ENCODE peak calls at places on chromosomes 1 and 21, in ten cellular contexts. Y is astrocyte of the spinal cord; V is psoas muscle; D is bronchial epithelial cell; Z is NCI-H146; S is stimulated activated CD4-positive, alpha-beta T cell treated with anti-CD3 and anti-CD28 coated beads, Interleukin-1b, Interleukin-23, amount 100 ng/mL, for 24 hours; X is B cell; C is mucosa of descending colon; K is EL; P is IMR-90. B is an unnamed sample.

GRCh38 chr1:78691995-78692747 is 42.5 kb downstream of the IFI44 start:
- DNase-seq in Y (peak; percentile 31), V (no peak), D (peak; percentile 95), Z (no peak), S (no peak), X (no peak), C (no peak), K (peak; percentile 74), P (peak; percentile 65), B (no peak)

GRCh38 chr1:31574749-31575372 is 1.5 kb upstream of the TINAGL1 start:
- DNase-seq in Y (no peak), V (no peak), D (peak; percentile 97), Z (no peak), S (no peak), X (peak; percentile 31), C (no peak), K (no peak), P (no peak), B (no peak)

GRCh38 chr1:35726814-35727433 is 8.2 kb upstream of the C1orf216 start:
- DNase-seq in Y (peak; percentile 61), V (peak; percentile 34), D (peak; percentile 44), Z (peak; percentile 49), S (no peak), X (peak; percentile 54), C (peak; percentile 68), K (peak; percentile 63), P (peak; percentile 58), B (peak; percentile 33)

GRCh38 chr21:20330652-20331051 is 667.6 kb upstream of the NCAM2 start:
- DNase-seq in Y (no peak), V (no peak), D (no peak), Z (peak; percentile 2), S (no peak), X (no peak), C (no peak), K (no peak), P (no peak), B (no peak)

GRCh38 chr1:17167783-17168479 is 37.0 kb upstream of the PADI1 start:
- DNase-seq in Y (peak; percentile 90), V (no peak), D (peak; percentile 79), Z (peak; percentile 61), S (no peak), X (no peak), C (no peak), K (peak; percentile 95), P (peak; percentile 88), B (no peak)

GRCh38 chr1:185719021-185719420 is 15.2 kb upstream of the HMCN1 start:
- DNase-seq in Y (peak; percentile 96), V (peak; percentile 38), D (peak; percentile 99), Z (no peak), S (no peak), X (no peak), C (no peak), K (peak; percentile 93), P (peak; percentile 92), B (peak; percentile 15)

GRCh38 chr1:52598729-52599128 is 3.4 kb upstream of the GPX7 start:
- DNase-seq in Y (no peak), V (no peak), D (no peak), Z (no peak), S (no peak), X (no peak), C (no peak), K (no peak), P (no peak), B (no peak)

GRCh38 chr1:200345516-200345915 is 64.3 kb downstream of the ZNF281 start:
- DNase-seq in Y (no peak), V (no peak), D (no peak), Z (no peak), S (no peak), X (no peak), C (no peak), K (no peak), P (no peak), B (no peak)

GRCh38 chr1:168939131-168939946 is 167.2 kb upstream of the ATP1B1 start:
- DNase-seq in Y (no peak), V (no peak), D (no peak), Z (peak; percentile 86), S (no peak), X (no peak), C (peak; percentile 52), K (no peak), P (no peak), B (no peak)

B was measured in heart right ventricle.